ENCODE peak calls at places on chromosomes 1 and 21, in seven cellular contexts. D is right atrium auricular region, S is psoas muscle, H is esophagus squamous epithelium, R is fibroblast of pulmonary artery, U is astrocyte of the spinal cord, T is kidney epithelial cell. L is an unnamed sample.

GRCh38 chr1:218250492-218250891 is 34.6 kb upstream of the RRP15 start:
- DNase-seq in T (no peak), H (no peak), S (no peak), D (no peak), U (no peak), R (peak; percentile 14), L (no peak)

GRCh38 chr1:158007180-158007579 is 13.7 kb downstream of the KIRREL1 start:
- DNase-seq in D (no peak), T (no peak), R (no peak), S (no peak), U (no peak), H (no peak), L (no peak)

GRCh38 chr1:49229555-49229954 is 452.9 kb upstream of the BEND5 start:
- DNase-seq in T (peak; percentile 29), R (no peak), H (no peak), S (no peak), D (no peak), U (no peak), L (no peak)

GRCh38 chr1:1161683-1162079 is 12.0 kb upstream of the TTLL10 start:
- DNase-seq in D (no peak), R (no peak), U (no peak), T (no peak), S (no peak), H (no peak), L (no peak)

GRCh38 chr1:50605186-50605875 is 182.1 kb upstream of the DMRTA2 start:
- DNase-seq in H (no peak), S (no peak), U (peak; percentile 36), D (no peak), T (peak; percentile 2), R (peak; percentile 63), L (no peak)

GRCh38 chr1:44327679-44328491 is 27.2 kb downstream of the ERI3 start:
- DNase-seq in R (peak; percentile 100), T (peak; percentile 99), H (peak; percentile 8), D (peak; percentile 95), U (peak; percentile 99), S (peak; percentile 93), L (peak; percentile 99)

GRCh38 chr21:44991538-44992483 is 52.0 kb downstream of the SLX9 start:
- DNase-seq in D (no peak), S (peak; percentile 58), U (peak; percentile 48), R (no peak), T (no peak), H (no peak), L (no peak)

GRCh38 chr1:38546630-38547029 is 312.9 kb downstream of the RRAGC start:
- DNase-seq in R (no peak), T (no peak), D (no peak), U (no peak), H (no peak), S (no peak), L (no peak)

GRCh38 chr1:212034516-212035122 is 738 bp downstream of the INTS7 start:
- DNase-seq in D (no peak), H (no peak), T (no peak), R (no peak), U (no peak), S (peak; percentile 23), L (no peak)

GRCh38 chr1:221435510-221435909 is 306.4 kb downstream of the DUSP10 start:
- DNase-seq in R (peak; percentile 83), S (no peak), D (no peak), H (no peak), U (peak; percentile 79), T (no peak), L (no peak)

GRCh38 chr1:32250893-32251716 is at the start of gene LCK:
- DNase-seq in T (no peak), D (no peak), H (no peak), U (no peak), R (no peak), S (no peak), L (no peak)

GRCh38 chr1:154434346-154435075 is 29.4 kb downstream of the IL6R start:
- DNase-seq in D (peak; percentile 93), U (no peak), R (peak; percentile 87), S (peak; percentile 89), H (no peak), T (no peak), L (no peak)

GRCh38 chr1:187816646-187817045 is 987.9 kb downstream of the PLA2G4A start:
- DNase-seq in U (no peak), S (no peak), T (no peak), D (no peak), H (no peak), R (no peak), L (no peak)

GRCh38 chr1:24657781-24658180 is 14.7 kb downstream of the SRRM1 start:
- DNase-seq in T (no peak), R (no peak), H (no peak), S (no peak), D (no peak), U (no peak), L (no peak)

GRCh38 chr21:40846057-40846456 is 901 bp downstream of the DSCAM start:
- DNase-seq in H (no peak), S (no peak), U (no peak), D (no peak), R (no peak), T (no peak), L (no peak)

GRCh38 chr1:56676571-56677035 is 31.5 kb downstream of the PRKAA2 start:
- DNase-seq in T (peak; percentile 75), U (peak; percentile 88), H (no peak), R (peak; percentile 17), S (no peak), D (no peak), L (peak; percentile 71)

GRCh38 chr1:209808059-209808494 is 2.1 kb upstream of the IRF6 start:
- DNase-seq in R (peak; percentile 97), D (peak; percentile 61), U (peak; percentile 93), H (no peak), T (peak; percentile 90), S (no peak), L (peak; percentile 87)

GRCh38 chr1:116284819-116285390 is 88.1 kb upstream of the ATP1A1 start:
- DNase-seq in H (no peak), D (no peak), T (no peak), U (no peak), R (no peak), S (peak; percentile 88), L (no peak)

GRCh38 chr1:2596530-2597333 is 10.2 kb downstream of the PRXL2B start:
- DNase-seq in R (no peak), S (no peak), H (no peak), T (no peak), U (no peak), D (no peak), L (no peak)

GRCh38 chr1:162397943-162398560 is 13.9 kb downstream of the SH2D1B start:
- DNase-seq in H (no peak), D (no peak), T (no peak), U (no peak), S (no peak), R (no peak), L (no peak)

GRCh38 chr1:162391790-162392563 is 10.4 kb downstream of the C1orf226 start:
- DNase-seq in D (peak; percentile 51), H (no peak), R (peak; percentile 69), T (no peak), U (peak; percentile 55), S (no peak), L (no peak)

GRCh38 chr1:162398999-162399580 is 12.8 kb downstream of the SH2D1B start:
- DNase-seq in R (no peak), D (no peak), T (no peak), U (no peak), H (no peak), S (no peak), L (no peak)

GRCh38 chr1:162397039-162397448 is 14.9 kb downstream of the SH2D1B start:
- DNase-seq in U (no peak), D (peak; percentile 55), H (no peak), S (no peak), R (peak; percentile 32), T (no peak), L (no peak)

DNA sequence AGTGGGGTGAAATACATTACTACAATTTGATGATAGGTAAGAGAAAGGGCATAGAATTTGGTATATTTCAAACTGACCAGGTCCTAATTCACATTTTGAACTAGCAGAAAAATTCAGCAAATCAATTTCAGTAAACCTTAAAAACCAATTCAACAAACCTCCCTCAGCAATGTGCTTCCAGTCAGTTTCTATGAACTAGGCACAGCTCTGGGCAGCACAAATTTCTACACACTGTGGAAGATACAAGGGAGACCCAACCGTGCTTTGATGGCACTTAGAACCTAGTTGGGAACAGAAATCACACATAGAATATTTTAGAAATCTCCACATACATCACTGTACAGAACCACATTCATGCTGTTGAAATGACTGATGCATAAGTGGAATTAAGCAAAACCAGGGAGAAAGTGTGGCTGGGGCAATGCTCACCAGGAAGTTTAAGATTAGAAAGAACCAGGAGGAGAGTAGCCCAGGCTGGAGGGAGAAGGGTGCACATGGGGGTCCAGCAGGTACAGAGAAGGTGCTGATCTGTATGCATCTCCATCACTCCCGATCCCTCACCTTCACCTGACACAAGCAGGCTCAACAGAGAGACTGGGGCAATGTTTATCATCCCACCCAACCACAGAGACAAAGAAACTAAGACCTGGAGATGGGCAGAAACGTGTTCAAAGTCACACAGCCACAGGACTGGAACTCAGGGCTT is 14.8 kb downstream of the C1orf226 start:
- DNase-seq in R (no peak), D (no peak), H (no peak), T (no peak), U (no peak), S (no peak), L (no peak)
- H3K4me3 ChIP-seq in R (no peak overlapping the region), D (no peak overlapping the region), H (no peak overlapping the region), T (no peak overlapping the region), U (no peak overlapping the region), S (no peak overlapping the region), L (no peak overlapping the region)

GRCh38 chr1:207017615-207018559 is 14.7 kb downstream of the C1orf116 start:
- DNase-seq in U (peak; percentile 33), R (no peak), D (no peak), S (peak; percentile 62), H (no peak), T (no peak), L (no peak)
- TF ChIP-seq CTCF in U (no peak), R (no peak), D (no peak), S (no peak), H (no peak), T (no peak), L (no peak)

GRCh38 chr1:21510885-21511578 is 1.8 kb downstream of the ALPL start:
- DNase-seq in D (no peak), S (no peak), U (no peak), R (no peak), T (no peak), H (no peak), L (no peak)
- H3K4me3 ChIP-seq in D (no peak overlapping the region), S (no peak overlapping the region), U (no peak overlapping the region), R (no peak overlapping the region), T (no peak overlapping the region), H (no peak overlapping the region), L (no peak overlapping the region)

DNA sequence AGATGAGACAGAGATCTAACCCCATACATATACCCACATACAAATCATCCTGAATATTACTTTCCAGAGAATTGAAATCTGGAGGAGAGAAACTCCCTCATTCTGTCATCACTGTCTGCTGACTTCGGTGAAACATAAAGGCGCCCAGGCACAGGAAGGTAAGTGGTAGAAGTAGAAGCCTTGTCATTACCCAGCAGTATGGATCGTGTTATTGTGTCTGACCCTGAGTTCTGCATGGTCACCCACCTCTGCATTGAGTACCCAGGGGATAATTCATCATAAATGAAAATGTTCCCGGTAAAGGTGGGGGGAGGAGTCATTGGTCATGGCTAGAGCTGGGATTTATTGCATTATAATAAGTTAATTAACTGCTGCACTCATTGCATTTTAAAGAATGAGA is 342.6 kb upstream of the PKN2 start:
- DNase-seq in U (no peak), D (no peak), S (no peak), R (no peak), T (no peak), H (no peak), L (no peak)
- TF ChIP-seq CTCF in U (no peak), D (no peak), S (no peak), R (no peak), T (no peak), H (no peak), L (no peak)

GRCh38 chr1:28086651-28087050 is 1.8 kb downstream of the EYA3 start:
- DNase-seq in T (no peak), H (no peak), S (no peak), D (no peak), R (no peak), U (no peak), L (no peak)
- H3K4me3 ChIP-seq in T (peak overlapping the region; percentile 69), H (no peak overlapping the region), S (peak overlapping the region; percentile 97), D (no peak overlapping the region), R (peak overlapping the region; percentile 84), U (no peak overlapping the region), L (no peak overlapping the region)

L was measured in AG04449.